ENCODE peak calls at places on chromosome 11, in nine cellular contexts. One of them, this sample, is unnamed.
A peak's percentile ranks its signal among the peaks of the same experiment; 100 is the strongest.

GRCh38 chr11:116513894-116514293 is 258.9 kb downstream of the BUD13 start:
- DNase-seq in stimulated activated effector memory CD8-positive, alpha-beta T cell treated with anti-CD3 and anti-CD28 coated beads, Interleukin-12 subunit alpha, Interleukin-12 subunit beta, amount 100 ng/mL, for 72 hours: no peak
- DNase-seq in kidney epithelial cell: no peak
- DNase-seq in kidney: no peak
- DNase-seq in stimulated activated CD4-positive, alpha-beta T cell treated with anti-CD3 and anti-CD28 coated beads, Interleukin-2, amount 100 ng/mL, for 48 hours: peak; percentile 26
- DNase-seq in H9: peak; percentile 75
- DNase-seq in effector memory CD8-positive, alpha-beta T cell: no peak
- DNase-seq in occipital lobe: no peak
- DNase-seq in mesenteric fat pad: peak; percentile 64
- DNase-seq in this sample: no peak

GRCh38 chr11:95088946-95089619 is 563 bp upstream of the ENDOD1 start:
- DNase-seq in effector memory CD8-positive, alpha-beta T cell: peak; percentile 18
- DNase-seq in occipital lobe: no peak
- DNase-seq in stimulated activated CD4-positive, alpha-beta T cell treated with anti-CD3 and anti-CD28 coated beads, Interleukin-2, amount 100 ng/mL, for 48 hours: no peak
- DNase-seq in H9: no peak
- DNase-seq in kidney epithelial cell: no peak
- DNase-seq in mesenteric fat pad: no peak
- DNase-seq in kidney: no peak
- DNase-seq in stimulated activated effector memory CD8-positive, alpha-beta T cell treated with anti-CD3 and anti-CD28 coated beads, Interleukin-12 subunit alpha, Interleukin-12 subunit beta, amount 100 ng/mL, for 72 hours: peak; percentile 60
- DNase-seq in this sample: no peak

GRCh38 chr11:94888204-94888603 is 85.2 kb downstream of the CWC15 start:
- DNase-seq in H9: no peak
- DNase-seq in stimulated activated CD4-positive, alpha-beta T cell treated with anti-CD3 and anti-CD28 coated beads, Interleukin-2, amount 100 ng/mL, for 48 hours: no peak
- DNase-seq in stimulated activated effector memory CD8-positive, alpha-beta T cell treated with anti-CD3 and anti-CD28 coated beads, Interleukin-12 subunit alpha, Interleukin-12 subunit beta, amount 100 ng/mL, for 72 hours: no peak
- DNase-seq in occipital lobe: no peak
- DNase-seq in mesenteric fat pad: no peak
- DNase-seq in effector memory CD8-positive, alpha-beta T cell: no peak
- DNase-seq in kidney: no peak
- DNase-seq in kidney epithelial cell: no peak
- DNase-seq in this sample: no peak

GRCh38 chr11:83933008-83933407 is 646.8 kb upstream of the CCDC90B start:
- DNase-seq in H9: no peak
- DNase-seq in occipital lobe: no peak
- DNase-seq in mesenteric fat pad: no peak
- DNase-seq in kidney epithelial cell: no peak
- DNase-seq in stimulated activated effector memory CD8-positive, alpha-beta T cell treated with anti-CD3 and anti-CD28 coated beads, Interleukin-12 subunit alpha, Interleukin-12 subunit beta, amount 100 ng/mL, for 72 hours: no peak
- DNase-seq in stimulated activated CD4-positive, alpha-beta T cell treated with anti-CD3 and anti-CD28 coated beads, Interleukin-2, amount 100 ng/mL, for 48 hours: no peak
- DNase-seq in kidney: no peak
- DNase-seq in effector memory CD8-positive, alpha-beta T cell: no peak
- DNase-seq in this sample: no peak

GRCh38 chr11:113505541-113506375 is 30.6 kb upstream of the DRD2 start:
- DNase-seq in mesenteric fat pad: no peak
- DNase-seq in effector memory CD8-positive, alpha-beta T cell: no peak
- DNase-seq in kidney: no peak
- DNase-seq in occipital lobe: peak; percentile 19
- DNase-seq in stimulated activated CD4-positive, alpha-beta T cell treated with anti-CD3 and anti-CD28 coated beads, Interleukin-2, amount 100 ng/mL, for 48 hours: no peak
- DNase-seq in stimulated activated effector memory CD8-positive, alpha-beta T cell treated with anti-CD3 and anti-CD28 coated beads, Interleukin-12 subunit alpha, Interleukin-12 subunit beta, amount 100 ng/mL, for 72 hours: no peak
- DNase-seq in H9: peak; percentile 14
- DNase-seq in kidney epithelial cell: peak; percentile 85
- DNase-seq in this sample: no peak

GRCh38 chr11:65446446-65447277 is 24.1 kb downstream of the NEAT1 start:
- DNase-seq in mesenteric fat pad: peak; percentile 90
- DNase-seq in stimulated activated effector memory CD8-positive, alpha-beta T cell treated with anti-CD3 and anti-CD28 coated beads, Interleukin-12 subunit alpha, Interleukin-12 subunit beta, amount 100 ng/mL, for 72 hours: no peak
- DNase-seq in stimulated activated CD4-positive, alpha-beta T cell treated with anti-CD3 and anti-CD28 coated beads, Interleukin-2, amount 100 ng/mL, for 48 hours: no peak
- DNase-seq in kidney epithelial cell: no peak
- DNase-seq in occipital lobe: no peak
- DNase-seq in H9: no peak
- DNase-seq in effector memory CD8-positive, alpha-beta T cell: no peak
- DNase-seq in kidney: peak; percentile 80
- DNase-seq in this sample: no peak

GRCh38 chr11:46239801-46240061 is 37.7 kb upstream of the CREB3L1 start:
- DNase-seq in kidney: no peak
- DNase-seq in mesenteric fat pad: no peak
- DNase-seq in kidney epithelial cell: no peak
- DNase-seq in H9: no peak
- DNase-seq in effector memory CD8-positive, alpha-beta T cell: no peak
- DNase-seq in stimulated activated effector memory CD8-positive, alpha-beta T cell treated with anti-CD3 and anti-CD28 coated beads, Interleukin-12 subunit alpha, Interleukin-12 subunit beta, amount 100 ng/mL, for 72 hours: no peak
- DNase-seq in occipital lobe: no peak
- DNase-seq in stimulated activated CD4-positive, alpha-beta T cell treated with anti-CD3 and anti-CD28 coated beads, Interleukin-2, amount 100 ng/mL, for 48 hours: no peak
- DNase-seq in this sample: no peak

GRCh38 chr11:127925430-127925829 is 661.9 kb downstream of the ETS1 start:
- DNase-seq in stimulated activated effector memory CD8-positive, alpha-beta T cell treated with anti-CD3 and anti-CD28 coated beads, Interleukin-12 subunit alpha, Interleukin-12 subunit beta, amount 100 ng/mL, for 72 hours: no peak
- DNase-seq in kidney epithelial cell: peak; percentile 48
- DNase-seq in stimulated activated CD4-positive, alpha-beta T cell treated with anti-CD3 and anti-CD28 coated beads, Interleukin-2, amount 100 ng/mL, for 48 hours: no peak
- DNase-seq in mesenteric fat pad: no peak
- DNase-seq in occipital lobe: no peak
- DNase-seq in effector memory CD8-positive, alpha-beta T cell: no peak
- DNase-seq in H9: no peak
- DNase-seq in kidney: no peak
- DNase-seq in this sample: no peak

GRCh38 chr11:133065847-133066485 is 466.3 kb downstream of the OPCML start:
- DNase-seq in stimulated activated effector memory CD8-positive, alpha-beta T cell treated with anti-CD3 and anti-CD28 coated beads, Interleukin-12 subunit alpha, Interleukin-12 subunit beta, amount 100 ng/mL, for 72 hours: no peak
- DNase-seq in mesenteric fat pad: no peak
- DNase-seq in occipital lobe: no peak
- DNase-seq in kidney epithelial cell: no peak
- DNase-seq in kidney: no peak
- DNase-seq in H9: no peak
- DNase-seq in effector memory CD8-positive, alpha-beta T cell: no peak
- DNase-seq in stimulated activated CD4-positive, alpha-beta T cell treated with anti-CD3 and anti-CD28 coated beads, Interleukin-2, amount 100 ng/mL, for 48 hours: no peak
- DNase-seq in this sample: no peak

GRCh38 chr11:103546236-103546635 is 437.0 kb downstream of the DYNC2H1 start:
- DNase-seq in kidney: no peak
- DNase-seq in stimulated activated effector memory CD8-positive, alpha-beta T cell treated with anti-CD3 and anti-CD28 coated beads, Interleukin-12 subunit alpha, Interleukin-12 subunit beta, amount 100 ng/mL, for 72 hours: no peak
- DNase-seq in mesenteric fat pad: no peak
- DNase-seq in kidney epithelial cell: no peak
- DNase-seq in effector memory CD8-positive, alpha-beta T cell: no peak
- DNase-seq in occipital lobe: no peak
- DNase-seq in H9: no peak
- DNase-seq in stimulated activated CD4-positive, alpha-beta T cell treated with anti-CD3 and anti-CD28 coated beads, Interleukin-2, amount 100 ng/mL, for 48 hours: no peak
- DNase-seq in this sample: no peak

GRCh38 chr11:33692013-33692504 is 8.6 kb downstream of the C11orf91 start:
- DNase-seq in kidney epithelial cell: peak; percentile 95
- DNase-seq in kidney: peak; percentile 86
- DNase-seq in mesenteric fat pad: no peak
- DNase-seq in stimulated activated effector memory CD8-positive, alpha-beta T cell treated with anti-CD3 and anti-CD28 coated beads, Interleukin-12 subunit alpha, Interleukin-12 subunit beta, amount 100 ng/mL, for 72 hours: no peak
- DNase-seq in stimulated activated CD4-positive, alpha-beta T cell treated with anti-CD3 and anti-CD28 coated beads, Interleukin-2, amount 100 ng/mL, for 48 hours: no peak
- DNase-seq in H9: no peak
- DNase-seq in occipital lobe: peak; percentile 75
- DNase-seq in effector memory CD8-positive, alpha-beta T cell: no peak
- DNase-seq in this sample: no peak

GRCh38 chr11:28618426-28618825 is 510.2 kb downstream of the METTL15 start:
- DNase-seq in stimulated activated CD4-positive, alpha-beta T cell treated with anti-CD3 and anti-CD28 coated beads, Interleukin-2, amount 100 ng/mL, for 48 hours: no peak
- DNase-seq in occipital lobe: no peak
- DNase-seq in H9: no peak
- DNase-seq in kidney epithelial cell: no peak
- DNase-seq in effector memory CD8-positive, alpha-beta T cell: no peak
- DNase-seq in mesenteric fat pad: no peak
- DNase-seq in stimulated activated effector memory CD8-positive, alpha-beta T cell treated with anti-CD3 and anti-CD28 coated beads, Interleukin-12 subunit alpha, Interleukin-12 subunit beta, amount 100 ng/mL, for 72 hours: no peak
- DNase-seq in kidney: no peak
- DNase-seq in this sample: no peak

GRCh38 chr11:85809881-85810280 is 1.1 kb downstream of the SYTL2 start:
- DNase-seq in effector memory CD8-positive, alpha-beta T cell: peak; percentile 29
- DNase-seq in stimulated activated effector memory CD8-positive, alpha-beta T cell treated with anti-CD3 and anti-CD28 coated beads, Interleukin-12 subunit alpha, Interleukin-12 subunit beta, amount 100 ng/mL, for 72 hours: peak; percentile 57
- DNase-seq in H9: peak; percentile 53
- DNase-seq in stimulated activated CD4-positive, alpha-beta T cell treated with anti-CD3 and anti-CD28 coated beads, Interleukin-2, amount 100 ng/mL, for 48 hours: no peak
- DNase-seq in kidney: peak; percentile 75
- DNase-seq in kidney epithelial cell: no peak
- DNase-seq in mesenteric fat pad: no peak
- DNase-seq in occipital lobe: no peak
- DNase-seq in this sample: peak; percentile 41

GRCh38 chr11:86591631-86592030 is 80.8 kb downstream of the ME3 start:
- DNase-seq in H9: no peak
- DNase-seq in kidney: no peak
- DNase-seq in stimulated activated CD4-positive, alpha-beta T cell treated with anti-CD3 and anti-CD28 coated beads, Interleukin-2, amount 100 ng/mL, for 48 hours: no peak
- DNase-seq in stimulated activated effector memory CD8-positive, alpha-beta T cell treated with anti-CD3 and anti-CD28 coated beads, Interleukin-12 subunit alpha, Interleukin-12 subunit beta, amount 100 ng/mL, for 72 hours: no peak
- DNase-seq in kidney epithelial cell: no peak
- DNase-seq in occipital lobe: no peak
- DNase-seq in effector memory CD8-positive, alpha-beta T cell: no peak
- DNase-seq in mesenteric fat pad: no peak
- DNase-seq in this sample: no peak

GRCh38 chr11:13335319-13335718 is 57.7 kb downstream of the BMAL1 start:
- DNase-seq in mesenteric fat pad: no peak
- DNase-seq in kidney epithelial cell: no peak
- DNase-seq in stimulated activated effector memory CD8-positive, alpha-beta T cell treated with anti-CD3 and anti-CD28 coated beads, Interleukin-12 subunit alpha, Interleukin-12 subunit beta, amount 100 ng/mL, for 72 hours: peak; percentile 78
- DNase-seq in effector memory CD8-positive, alpha-beta T cell: peak; percentile 69
- DNase-seq in stimulated activated CD4-positive, alpha-beta T cell treated with anti-CD3 and anti-CD28 coated beads, Interleukin-2, amount 100 ng/mL, for 48 hours: peak; percentile 54
- DNase-seq in occipital lobe: no peak
- DNase-seq in kidney: no peak
- DNase-seq in H9: peak; percentile 77
- DNase-seq in this sample: no peak

GRCh38 chr11:99968336-99968735 is 718.8 kb upstream of the ARHGAP42 start:
- DNase-seq in H9: no peak
- DNase-seq in mesenteric fat pad: no peak
- DNase-seq in kidney: no peak
- DNase-seq in stimulated activated CD4-positive, alpha-beta T cell treated with anti-CD3 and anti-CD28 coated beads, Interleukin-2, amount 100 ng/mL, for 48 hours: no peak
- DNase-seq in kidney epithelial cell: no peak
- DNase-seq in effector memory CD8-positive, alpha-beta T cell: no peak
- DNase-seq in stimulated activated effector memory CD8-positive, alpha-beta T cell treated with anti-CD3 and anti-CD28 coated beads, Interleukin-12 subunit alpha, Interleukin-12 subunit beta, amount 100 ng/mL, for 72 hours: no peak
- DNase-seq in occipital lobe: no peak
- DNase-seq in this sample: no peak

GRCh38 chr11:9231848-9232177 is 33.3 kb downstream of the DENND5A start:
- DNase-seq in H9: no peak
- DNase-seq in kidney epithelial cell: no peak
- DNase-seq in mesenteric fat pad: no peak
- DNase-seq in kidney: no peak
- DNase-seq in stimulated activated CD4-positive, alpha-beta T cell treated with anti-CD3 and anti-CD28 coated beads, Interleukin-2, amount 100 ng/mL, for 48 hours: no peak
- DNase-seq in stimulated activated effector memory CD8-positive, alpha-beta T cell treated with anti-CD3 and anti-CD28 coated beads, Interleukin-12 subunit alpha, Interleukin-12 subunit beta, amount 100 ng/mL, for 72 hours: no peak
- DNase-seq in effector memory CD8-positive, alpha-beta T cell: no peak
- DNase-seq in occipital lobe: no peak
- DNase-seq in this sample: peak; percentile 46

GRCh38 chr11:34866375-34866774 is 49.8 kb downstream of the APIP start:
- DNase-seq in H9: no peak
- DNase-seq in kidney epithelial cell: no peak
- DNase-seq in occipital lobe: no peak
- DNase-seq in stimulated activated CD4-positive, alpha-beta T cell treated with anti-CD3 and anti-CD28 coated beads, Interleukin-2, amount 100 ng/mL, for 48 hours: no peak
- DNase-seq in mesenteric fat pad: no peak
- DNase-seq in kidney: no peak
- DNase-seq in stimulated activated effector memory CD8-positive, alpha-beta T cell treated with anti-CD3 and anti-CD28 coated beads, Interleukin-12 subunit alpha, Interleukin-12 subunit beta, amount 100 ng/mL, for 72 hours: no peak
- DNase-seq in effector memory CD8-positive, alpha-beta T cell: no peak
- DNase-seq in this sample: no peak

GRCh38 chr11:2474059-2474901 is 29.5 kb downstream of the KCNQ1 start:
- DNase-seq in stimulated activated CD4-positive, alpha-beta T cell treated with anti-CD3 and anti-CD28 coated beads, Interleukin-2, amount 100 ng/mL, for 48 hours: no peak
- DNase-seq in H9: no peak
- DNase-seq in stimulated activated effector memory CD8-positive, alpha-beta T cell treated with anti-CD3 and anti-CD28 coated beads, Interleukin-12 subunit alpha, Interleukin-12 subunit beta, amount 100 ng/mL, for 72 hours: no peak
- DNase-seq in mesenteric fat pad: no peak
- DNase-seq in occipital lobe: no peak
- DNase-seq in kidney: no peak
- DNase-seq in kidney epithelial cell: no peak
- DNase-seq in effector memory CD8-positive, alpha-beta T cell: no peak
- DNase-seq in this sample: no peak

GRCh38 chr11:134949121-134949591 is 537.1 kb upstream of the B3GAT1 start:
- DNase-seq in stimulated activated effector memory CD8-positive, alpha-beta T cell treated with anti-CD3 and anti-CD28 coated beads, Interleukin-12 subunit alpha, Interleukin-12 subunit beta, amount 100 ng/mL, for 72 hours: no peak
- DNase-seq in occipital lobe: no peak
- DNase-seq in effector memory CD8-positive, alpha-beta T cell: no peak
- DNase-seq in kidney: no peak
- DNase-seq in mesenteric fat pad: no peak
- DNase-seq in kidney epithelial cell: peak; percentile 72
- DNase-seq in H9: no peak
- DNase-seq in stimulated activated CD4-positive, alpha-beta T cell treated with anti-CD3 and anti-CD28 coated beads, Interleukin-2, amount 100 ng/mL, for 48 hours: no peak
- DNase-seq in this sample: no peak

GRCh38 chr11:115717215-115717584 is 213.0 kb upstream of the CADM1 start:
- DNase-seq in H9: no peak
- DNase-seq in kidney: no peak
- DNase-seq in occipital lobe: no peak
- DNase-seq in stimulated activated CD4-positive, alpha-beta T cell treated with anti-CD3 and anti-CD28 coated beads, Interleukin-2, amount 100 ng/mL, for 48 hours: no peak
- DNase-seq in kidney epithelial cell: no peak
- DNase-seq in effector memory CD8-positive, alpha-beta T cell: no peak
- DNase-seq in stimulated activated effector memory CD8-positive, alpha-beta T cell treated with anti-CD3 and anti-CD28 coated beads, Interleukin-12 subunit alpha, Interleukin-12 subunit beta, amount 100 ng/mL, for 72 hours: no peak
- DNase-seq in mesenteric fat pad: no peak
- DNase-seq in this sample: no peak

GRCh38 chr11:27395556-27396258 is 32.7 kb upstream of the CCDC34 start:
- DNase-seq in mesenteric fat pad: no peak
- DNase-seq in occipital lobe: no peak
- DNase-seq in stimulated activated effector memory CD8-positive, alpha-beta T cell treated with anti-CD3 and anti-CD28 coated beads, Interleukin-12 subunit alpha, Interleukin-12 subunit beta, amount 100 ng/mL, for 72 hours: no peak
- DNase-seq in kidney: no peak
- DNase-seq in kidney epithelial cell: peak; percentile 77
- DNase-seq in H9: no peak
- DNase-seq in effector memory CD8-positive, alpha-beta T cell: no peak
- DNase-seq in stimulated activated CD4-positive, alpha-beta T cell treated with anti-CD3 and anti-CD28 coated beads, Interleukin-2, amount 100 ng/mL, for 48 hours: no peak
- DNase-seq in this sample: no peak

GRCh38 chr11:45259607-45260006 is 26.5 kb downstream of the SYT13 start:
- DNase-seq in mesenteric fat pad: no peak
- DNase-seq in H9: no peak
- DNase-seq in occipital lobe: no peak
- DNase-seq in stimulated activated effector memory CD8-positive, alpha-beta T cell treated with anti-CD3 and anti-CD28 coated beads, Interleukin-12 subunit alpha, Interleukin-12 subunit beta, amount 100 ng/mL, for 72 hours: no peak
- DNase-seq in kidney: peak; percentile 92
- DNase-seq in effector memory CD8-positive, alpha-beta T cell: no peak
- DNase-seq in kidney epithelial cell: peak; percentile 84
- DNase-seq in stimulated activated CD4-positive, alpha-beta T cell treated with anti-CD3 and anti-CD28 coated beads, Interleukin-2, amount 100 ng/mL, for 48 hours: no peak
- DNase-seq in this sample: no peak

GRCh38 chr11:46304605-46305004 is 27.1 kb downstream of the CREB3L1 start:
- DNase-seq in kidney: no peak
- DNase-seq in kidney epithelial cell: no peak
- DNase-seq in H9: no peak
- DNase-seq in occipital lobe: no peak
- DNase-seq in effector memory CD8-positive, alpha-beta T cell: no peak
- DNase-seq in stimulated activated CD4-positive, alpha-beta T cell treated with anti-CD3 and anti-CD28 coated beads, Interleukin-2, amount 100 ng/mL, for 48 hours: no peak
- DNase-seq in stimulated activated effector memory CD8-positive, alpha-beta T cell treated with anti-CD3 and anti-CD28 coated beads, Interleukin-12 subunit alpha, Interleukin-12 subunit beta, amount 100 ng/mL, for 72 hours: no peak
- DNase-seq in mesenteric fat pad: no peak
- DNase-seq in this sample: no peak

GRCh38 chr11:47946682-47947575 is 33.4 kb upstream of the PTPRJ start:
- DNase-seq in stimulated activated CD4-positive, alpha-beta T cell treated with anti-CD3 and anti-CD28 coated beads, Interleukin-2, amount 100 ng/mL, for 48 hours: peak; percentile 21
- DNase-seq in kidney epithelial cell: peak; percentile 93
- DNase-seq in effector memory CD8-positive, alpha-beta T cell: no peak
- DNase-seq in kidney: peak; percentile 91
- DNase-seq in stimulated activated effector memory CD8-positive, alpha-beta T cell treated with anti-CD3 and anti-CD28 coated beads, Interleukin-12 subunit alpha, Interleukin-12 subunit beta, amount 100 ng/mL, for 72 hours: no peak
- DNase-seq in occipital lobe: peak; percentile 38
- DNase-seq in H9: peak; percentile 48
- DNase-seq in mesenteric fat pad: no peak
- DNase-seq in this sample: no peak

GRCh38 chr11:121328967-121329653 is 36.5 kb downstream of the SC5D start:
- DNase-seq in stimulated activated effector memory CD8-positive, alpha-beta T cell treated with anti-CD3 and anti-CD28 coated beads, Interleukin-12 subunit alpha, Interleukin-12 subunit beta, amount 100 ng/mL, for 72 hours: no peak
- DNase-seq in kidney epithelial cell: no peak
- DNase-seq in kidney: no peak
- DNase-seq in stimulated activated CD4-positive, alpha-beta T cell treated with anti-CD3 and anti-CD28 coated beads, Interleukin-2, amount 100 ng/mL, for 48 hours: no peak
- DNase-seq in occipital lobe: no peak
- DNase-seq in H9: no peak
- DNase-seq in effector memory CD8-positive, alpha-beta T cell: no peak
- DNase-seq in mesenteric fat pad: no peak
- DNase-seq in this sample: no peak

GRCh38 chr11:114790910-114791309 is 112.6 kb downstream of the NXPE2 start:
- DNase-seq in mesenteric fat pad: no peak
- DNase-seq in occipital lobe: no peak
- DNase-seq in kidney epithelial cell: no peak
- DNase-seq in stimulated activated effector memory CD8-positive, alpha-beta T cell treated with anti-CD3 and anti-CD28 coated beads, Interleukin-12 subunit alpha, Interleukin-12 subunit beta, amount 100 ng/mL, for 72 hours: no peak
- DNase-seq in H9: no peak
- DNase-seq in stimulated activated CD4-positive, alpha-beta T cell treated with anti-CD3 and anti-CD28 coated beads, Interleukin-2, amount 100 ng/mL, for 48 hours: no peak
- DNase-seq in effector memory CD8-positive, alpha-beta T cell: no peak
- DNase-seq in kidney: no peak
- DNase-seq in this sample: no peak

GRCh38 chr11:70296681-70297080 is 26.2 kb downstream of the PPFIA1 start:
- DNase-seq in occipital lobe: no peak
- DNase-seq in effector memory CD8-positive, alpha-beta T cell: no peak
- DNase-seq in stimulated activated CD4-positive, alpha-beta T cell treated with anti-CD3 and anti-CD28 coated beads, Interleukin-2, amount 100 ng/mL, for 48 hours: no peak
- DNase-seq in mesenteric fat pad: no peak
- DNase-seq in kidney: peak; percentile 23
- DNase-seq in stimulated activated effector memory CD8-positive, alpha-beta T cell treated with anti-CD3 and anti-CD28 coated beads, Interleukin-12 subunit alpha, Interleukin-12 subunit beta, amount 100 ng/mL, for 72 hours: no peak
- DNase-seq in H9: no peak
- DNase-seq in kidney epithelial cell: no peak
- DNase-seq in this sample: no peak

GRCh38 chr11:46127150-46127638 is 5.9 kb upstream of the PHF21A start:
- DNase-seq in kidney epithelial cell: no peak
- DNase-seq in H9: no peak
- DNase-seq in effector memory CD8-positive, alpha-beta T cell: peak; percentile 53
- DNase-seq in occipital lobe: no peak
- DNase-seq in stimulated activated effector memory CD8-positive, alpha-beta T cell treated with anti-CD3 and anti-CD28 coated beads, Interleukin-12 subunit alpha, Interleukin-12 subunit beta, amount 100 ng/mL, for 72 hours: peak; percentile 69
- DNase-seq in stimulated activated CD4-positive, alpha-beta T cell treated with anti-CD3 and anti-CD28 coated beads, Interleukin-2, amount 100 ng/mL, for 48 hours: peak; percentile 26
- DNase-seq in kidney: no peak
- DNase-seq in mesenteric fat pad: no peak
- DNase-seq in this sample: no peak

GRCh38 chr11:9230291-9230690 is 34.9 kb downstream of the DENND5A start:
- DNase-seq in mesenteric fat pad: no peak
- DNase-seq in stimulated activated CD4-positive, alpha-beta T cell treated with anti-CD3 and anti-CD28 coated beads, Interleukin-2, amount 100 ng/mL, for 48 hours: no peak
- DNase-seq in kidney epithelial cell: no peak
- DNase-seq in occipital lobe: no peak
- DNase-seq in effector memory CD8-positive, alpha-beta T cell: no peak
- DNase-seq in kidney: no peak
- DNase-seq in H9: peak; percentile 8
- DNase-seq in stimulated activated effector memory CD8-positive, alpha-beta T cell treated with anti-CD3 and anti-CD28 coated beads, Interleukin-12 subunit alpha, Interleukin-12 subunit beta, amount 100 ng/mL, for 72 hours: no peak
- DNase-seq in this sample: no peak